ENCODE peak calls at places on chromosomes 2 and 18, in seven cellular contexts. E, F, H, C, Z, B and O are unnamed samples.

GRCh38 chr2:110747522-110748488 is 15.4 kb downstream of the ACOXL start:
- DNase-seq in E (no peak), B (no peak), H (no peak), C (no peak), F (no peak), Z (no peak), O (no peak)

GRCh38 chr2:128370468-128371247 is 52.0 kb upstream of the HS6ST1 start:
- DNase-seq in C (no peak), Z (no peak), E (no peak), H (peak; percentile 51), B (no peak), F (peak; percentile 18), O (peak; percentile 78)

GRCh38 chr18:46148810-46149209 is 44.6 kb downstream of the HAUS1 start:
- DNase-seq in E (no peak), H (no peak), B (no peak), C (peak; percentile 45), F (peak; percentile 38), Z (no peak), O (no peak)

GRCh38 chr2:18368008-18368407 is 192.4 kb downstream of the RDH14 start:
- DNase-seq in E (no peak), Z (no peak), F (no peak), H (no peak), B (no peak), C (no peak), O (no peak)

GRCh38 chr2:42084231-42084671 is 36.4 kb downstream of the PKDCC start:
- DNase-seq in H (no peak), C (peak; percentile 60), Z (no peak), F (peak; percentile 68), B (no peak), E (no peak), O (no peak)

GRCh38 chr18:51212606-51213005 is 15.1 kb upstream of the MEX3C start:
- DNase-seq in Z (no peak), H (no peak), B (no peak), F (no peak), E (no peak), C (no peak), O (no peak)

GRCh38 chr2:61419129-61419528 is 51.8 kb downstream of the USP34 start:
- DNase-seq in H (no peak), C (no peak), E (no peak), Z (no peak), F (no peak), B (no peak), O (no peak)

GRCh38 chr2:63372549-63372948 is 215.7 kb downstream of the WDPCP start:
- DNase-seq in E (no peak), B (no peak), Z (no peak), H (no peak), C (no peak), F (no peak), O (no peak)

GRCh38 chr2:42138163-42139016 is 30.8 kb upstream of the EML4 start:
- DNase-seq in F (no peak), H (peak; percentile 68), E (no peak), B (no peak), C (no peak), Z (no peak), O (no peak)

GRCh38 chr2:134408791-134409190 is 154.9 kb downstream of the MGAT5 start:
- DNase-seq in H (no peak), E (no peak), Z (no peak), B (no peak), C (no peak), F (no peak), O (no peak)

GRCh38 chr2:238863749-238864206 is 15.9 kb downstream of the TWIST2 start:
- DNase-seq in H (no peak), F (no peak), Z (no peak), E (no peak), B (peak; percentile 34), C (no peak), O (no peak)